ENCODE peak calls at places on chromosomes 6 and 20, in seven cellular contexts. F is fibroblast of lung; E is CD8-positive, alpha-beta memory T cell; P is neural progenitor cell; D is GM23338; Z is uterus; B is spleen. J is an unnamed sample.

GRCh38 chr20:21520702-21521595 is 7.1 kb upstream of the NKX2-2 start:
- DNase-seq in F (no peak), E (no peak), P (peak; percentile 88), D (peak; percentile 84), Z (no peak), B (no peak), J (peak; percentile 79)

GRCh38 chr20:63264519-63264918 is 8.1 kb upstream of the ARFGAP1 start:
- DNase-seq in F (no peak), E (no peak), P (no peak), D (no peak), Z (no peak), B (no peak), J (no peak)

GRCh38 chr20:17014217-17014616 is 212.6 kb upstream of the PCSK2 start:
- DNase-seq in F (no peak), E (no peak), P (peak; percentile 33), D (peak; percentile 34), Z (no peak), B (no peak), J (no peak)

GRCh38 chr20:2759603-2760360 is 40.6 kb downstream of the CPXM1 start:
- DNase-seq in F (no peak), E (no peak), P (no peak), D (no peak), Z (no peak), B (peak; percentile 41), J (no peak)

GRCh38 chr20:45950330-45950646 is 15.8 kb downstream of the PCIF1 start:
- DNase-seq in F (no peak), E (no peak), P (no peak), D (no peak), Z (no peak), B (no peak), J (no peak)

GRCh38 chr6:33298773-33299236 is at the start of gene RGL2:
- DNase-seq in F (peak; percentile 55), E (no peak), P (peak; percentile 60), D (peak; percentile 52), Z (peak; percentile 84), B (peak; percentile 98), J (no peak)

GRCh38 chr6:163287626-163288025 is 126.9 kb upstream of the QKI start:
- DNase-seq in F (no peak), E (no peak), P (no peak), D (no peak), Z (no peak), B (no peak), J (no peak)

GRCh38 chr6:29005183-29005885 is at the start of gene ZNF311:
- DNase-seq in F (peak; percentile 81), E (no peak), P (peak; percentile 34), D (peak; percentile 86), Z (peak; percentile 57), B (no peak), J (peak; percentile 85)

GRCh38 chr20:2756056-2756611 is 44.3 kb downstream of the CPXM1 start:
- DNase-seq in F (peak; percentile 53), E (no peak), P (peak; percentile 91), D (peak; percentile 86), Z (no peak), B (peak; percentile 41), J (no peak)

GRCh38 chr6:106215608-106216007 is 110.0 kb downstream of the ATG5 start:
- DNase-seq in F (no peak), E (no peak), P (no peak), D (no peak), Z (no peak), B (no peak), J (no peak)

GRCh38 chr20:16803965-16804792 is 56.0 kb downstream of the OTOR start:
- DNase-seq in F (peak; percentile 46), E (no peak), P (peak; percentile 82), D (peak; percentile 82), Z (no peak), B (no peak), J (peak; percentile 86)

GRCh38 chr6:138944412-138944811 is 43.6 kb downstream of the REPS1 start:
- DNase-seq in F (peak; percentile 58), E (peak; percentile 47), P (no peak), D (no peak), Z (no peak), B (no peak), J (no peak)

GRCh38 chr6:135217663-135218062 is 36.6 kb downstream of the MYB start:
- DNase-seq in F (no peak), E (no peak), P (no peak), D (no peak), Z (no peak), B (no peak), J (no peak)

GRCh38 chr20:17845701-17846475 is 122.7 kb downstream of the SNX5 start:
- DNase-seq in F (peak; percentile 25), E (peak; percentile 23), P (no peak), D (no peak), Z (no peak), B (no peak), J (no peak)

GRCh38 chr6:35318200-35318844 is 20.7 kb downstream of the DEF6 start:
- DNase-seq in F (peak; percentile 71), E (no peak), P (peak; percentile 97), D (peak; percentile 95), Z (peak; percentile 91), B (no peak), J (peak; percentile 86)

GRCh38 chr6:126831461-126831860 is 287.0 kb upstream of the RSPO3 start:
- DNase-seq in F (no peak), E (no peak), P (no peak), D (no peak), Z (no peak), B (no peak), J (peak; percentile 32)

GRCh38 chr6:96948631-96949030 is 24.1 kb downstream of the KLHL32 start:
- DNase-seq in F (no peak), E (no peak), P (no peak), D (no peak), Z (no peak), B (no peak), J (no peak)

GRCh38 chr6:105619971-105620741 is 217.3 kb upstream of the PREP start:
- DNase-seq in F (peak; percentile 21), E (no peak), P (no peak), D (no peak), Z (no peak), B (no peak), J (no peak)

GRCh38 chr6:134634952-134635351 is 314.9 kb downstream of the ALDH8A1 start:
- DNase-seq in F (no peak), E (no peak), P (no peak), D (no peak), Z (no peak), B (no peak), J (no peak)

GRCh38 chr20:47007826-47008655 is 113.4 kb downstream of the EYA2 start:
- DNase-seq in F (no peak), E (no peak), P (no peak), D (no peak), Z (no peak), B (peak; percentile 29), J (no peak)

GRCh38 chr20:23254505-23254904 is 96.1 kb upstream of the NXT1 start:
- DNase-seq in F (no peak), E (no peak), P (no peak), D (no peak), Z (no peak), B (no peak), J (no peak)

GRCh38 chr6:44621846-44622245 is 234.3 kb downstream of the CDC5L start:
- DNase-seq in F (no peak), E (no peak), P (no peak), D (no peak), Z (no peak), B (no peak), J (no peak)
- H3K4me1 ChIP-seq in F (no peaks in the 10 kb centered on the region), E (no peaks in the 10 kb centered on the region), P (peaks cover 11% of the 10 kb centered on the region), D (peaks cover 51% of the 10 kb centered on the region), Z (no peaks in the 10 kb centered on the region), B (peaks cover under 1% of the 10 kb centered on the region), J (no peaks in the 10 kb centered on the region)

DNA sequence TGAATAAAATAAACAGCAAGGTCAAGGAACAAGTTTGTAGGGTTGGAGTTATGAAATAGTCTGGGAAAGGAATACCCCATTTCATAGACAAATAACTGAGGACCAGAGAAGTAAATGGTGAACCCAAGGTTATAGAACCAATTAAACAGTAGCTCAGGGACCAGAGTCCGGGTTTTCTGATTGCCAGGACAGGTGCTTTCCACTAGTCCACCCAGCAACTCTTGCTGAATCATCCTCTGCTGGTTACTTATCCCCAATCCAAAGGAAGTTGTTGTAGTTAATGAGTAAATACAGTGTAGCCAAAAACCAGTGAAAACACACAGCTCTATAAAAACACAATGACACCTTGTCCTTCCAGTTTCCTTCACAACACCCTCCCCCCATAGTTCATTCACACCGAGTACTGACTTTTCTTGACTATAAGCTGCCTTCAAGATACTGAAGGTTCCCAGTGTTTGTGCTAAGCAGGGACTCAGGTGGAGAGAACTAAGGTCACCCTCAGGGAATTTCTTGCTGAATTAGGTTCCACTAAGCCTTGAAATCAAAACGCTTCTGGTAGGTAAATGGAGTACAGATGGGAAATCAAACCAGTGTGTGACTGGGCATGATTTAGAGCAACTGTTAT is 717 bp upstream of the TINAG start:
- DNase-seq in F (no peak), E (no peak), P (no peak), D (no peak), Z (no peak), B (no peak), J (no peak)
- H3K27ac ChIP-seq in F (no peak overlapping the region), E (no peak overlapping the region), P (no peak overlapping the region), D (no peak overlapping the region), Z (no peak overlapping the region), B (no peak overlapping the region), J (no peak overlapping the region)

GRCh38 chr20:38146156-38146555 is 18.9 kb downstream of the TGM2 start:
- DNase-seq in F (no peak), E (no peak), P (no peak), D (no peak), Z (no peak), B (no peak), J (no peak)
- H3K4me1 ChIP-seq in F (peaks cover 20% of the 10 kb centered on the region), E (no peaks in the 10 kb centered on the region), P (peaks cover 13% of the 10 kb centered on the region), D (no peaks in the 10 kb centered on the region), Z (peaks cover 14% of the 10 kb centered on the region), B (peaks cover 33% of the 10 kb centered on the region), J (no peaks in the 10 kb centered on the region)

GRCh38 chr6:83381949-83382348 is 48.9 kb downstream of the ME1 start:
- DNase-seq in F (no peak), E (no peak), P (no peak), D (no peak), Z (no peak), B (no peak), J (no peak)
- H3K27ac ChIP-seq in F (no peak overlapping the region), E (no peak overlapping the region), P (no peak overlapping the region), D (no peak overlapping the region), Z (no peak overlapping the region), B (no peak overlapping the region), J (peak overlapping the region; percentile 89)

GRCh38 chr6:156840136-156840535 is 63.0 kb downstream of the ARID1B start:
- DNase-seq in F (no peak), E (no peak), P (no peak), D (no peak), Z (no peak), B (no peak), J (no peak)
- H3K4me1 ChIP-seq in F (peaks cover 8% of the 10 kb centered on the region), E (peaks cover 17% of the 10 kb centered on the region), P (peaks cover 23% of the 10 kb centered on the region), D (peaks cover 47% of the 10 kb centered on the region), Z (no peaks in the 10 kb centered on the region), B (peaks cover 32% of the 10 kb centered on the region), J (peaks cover 23% of the 10 kb centered on the region)